ENCODE peak calls at places on chromosomes 5 and 9, in four cellular contexts. Z, E, D and Q are unnamed samples.

GRCh38 chr5:154260224-154260859 is 69.8 kb downstream of the GALNT10 start:
- DNase-seq in Z (no peak), E (no peak), D (no peak), Q (no peak)

GRCh38 chr5:163504091-163504931 is 1.1 kb upstream of the MAT2B start:
- DNase-seq in Z (peak; percentile 22), E (no peak), D (peak; percentile 27), Q (no peak)

GRCh38 chr5:17012289-17012688 is 76.2 kb upstream of the MYO10 start:
- DNase-seq in Z (no peak), E (no peak), D (no peak), Q (peak; percentile 77)

GRCh38 chr5:14444988-14445387 is 136.6 kb upstream of the OTULINL start:
- DNase-seq in Z (no peak), E (no peak), D (no peak), Q (no peak)

GRCh38 chr9:135951889-135952663 is 9.1 kb downstream of the UBAC1 start:
- DNase-seq in Z (peak; percentile 96), E (no peak), D (no peak), Q (no peak)

GRCh38 chr5:141172381-141173204 is at the start of gene PCDHB7:
- DNase-seq in Z (peak; percentile 20), E (no peak), D (peak; percentile 36), Q (peak; percentile 31)

GRCh38 chr5:168596927-168597326 is 17.8 kb upstream of the PANK3 start:
- DNase-seq in Z (no peak), E (no peak), D (no peak), Q (no peak)

GRCh38 chr5:126961702-126962101 is 68.7 kb downstream of the MARCHF3 start:
- DNase-seq in Z (no peak), E (no peak), D (no peak), Q (no peak)

GRCh38 chr9:3783156-3783555 is 257.4 kb upstream of the RFX3 start:
- DNase-seq in Z (no peak), E (no peak), D (no peak), Q (no peak)

GRCh38 chr5:117657591-117657990 is 1083.0 kb upstream of the SEMA6A start:
- DNase-seq in Z (no peak), E (no peak), D (no peak), Q (no peak)

GRCh38 chr9:34451545-34451944 is 6.8 kb downstream of the FAM219A start:
- DNase-seq in Z (peak; percentile 58), E (no peak), D (no peak), Q (no peak)

GRCh38 chr9:11158676-11159075 is 545.9 kb upstream of the PTPRD start:
- DNase-seq in Z (no peak), E (no peak), D (no peak), Q (no peak)

GRCh38 chr5:141496038-141496437 is 7.2 kb downstream of the PCDHGC5 start:
- DNase-seq in Z (no peak), E (no peak), D (no peak), Q (no peak)

GRCh38 chr5:14236757-14237156 is 93.6 kb downstream of the TRIO start:
- DNase-seq in Z (no peak), E (no peak), D (no peak), Q (no peak)

GRCh38 chr9:109166771-109167601 is at the start of gene FRRS1L:
- DNase-seq in Z (no peak), E (no peak), D (no peak), Q (no peak)

GRCh38 chr5:15943487-15943886 is 236.1 kb downstream of the MARCHF11 start:
- DNase-seq in Z (no peak), E (no peak), D (no peak), Q (no peak)

GRCh38 chr9:122206118-122207046 is 22.4 kb downstream of the LHX6 start:
- DNase-seq in Z (no peak), E (no peak), D (no peak), Q (no peak)

GRCh38 chr5:179118338-179118737 is 58.2 kb downstream of the ZNF354C start:
- DNase-seq in Z (no peak), E (no peak), D (no peak), Q (no peak)

GRCh38 chr9:90460220-90460619 is 182.4 kb downstream of the DIRAS2 start:
- DNase-seq in Z (no peak), E (no peak), D (no peak), Q (no peak)

GRCh38 chr5:154370119-154370518 is 75.7 kb upstream of the SAP30L start:
- DNase-seq in Z (no peak), E (no peak), D (no peak), Q (no peak)

GRCh38 chr9:107770716-107771115 is 281.1 kb upstream of the KLF4 start:
- DNase-seq in Z (no peak), E (no peak), D (no peak), Q (no peak)

GRCh38 chr5:38596997-38597396 is 40.6 kb upstream of the LIFR start:
- DNase-seq in Z (no peak), E (no peak), D (peak; percentile 3), Q (no peak)

GRCh38 chr9:69432623-69433022 is 107.6 kb downstream of the ENTREP1 start:
- DNase-seq in Z (no peak), E (no peak), D (no peak), Q (no peak)

GRCh38 chr9:134872482-134873231 is 8.0 kb upstream of the FCN2 start:
- DNase-seq in Z (no peak), E (no peak), D (no peak), Q (no peak)

GRCh38 chr5:73298251-73299016 is 125.4 kb downstream of the TMEM174 start:
- DNase-seq in Z (no peak), E (no peak), D (no peak), Q (no peak)

GRCh38 chr5:180049357-180049673 is 22.2 kb downstream of the RNF130 start:
- DNase-seq in Z (no peak), E (no peak), D (no peak), Q (no peak)

GRCh38 chr5:62111428-62111827 is 194.6 kb upstream of the KIF2A start:
- DNase-seq in Z (no peak), E (no peak), D (no peak), Q (no peak)

GRCh38 chr5:122323738-122324137 is 11.7 kb downstream of the SNCAIP start:
- DNase-seq in Z (no peak), E (no peak), D (no peak), Q (no peak)

GRCh38 chr5:91061946-91062586 is 321.1 kb downstream of the ARRDC3 start:
- DNase-seq in Z (no peak), E (no peak), D (no peak), Q (no peak)

GRCh38 chr5:2442686-2443354 is 308.7 kb downstream of the IRX2 start:
- DNase-seq in Z (no peak), E (no peak), D (no peak), Q (no peak)

GRCh38 chr9:74493512-74493911 is 3.6 kb upstream of the RORB start:
- DNase-seq in Z (no peak), E (no peak), D (no peak), Q (no peak)

GRCh38 chr9:118459832-118460425 is 755.7 kb downstream of the TLR4 start:
- DNase-seq in Z (no peak), E (no peak), D (no peak), Q (no peak)

GRCh38 chr5:149671544-149671943 is 58.6 kb upstream of the PPARGC1B start:
- DNase-seq in Z (no peak), E (no peak), D (no peak), Q (no peak)

GRCh38 chr5:170176916-170177315 is 55.9 kb upstream of the C5orf58 start:
- DNase-seq in Z (no peak), E (no peak), D (no peak), Q (no peak)

GRCh38 chr5:74367931-74368330 is 272.6 kb downstream of the ENC1 start:
- DNase-seq in Z (no peak), E (no peak), D (no peak), Q (no peak)

GRCh38 chr5:96687812-96688453 is 25.8 kb downstream of the CAST start:
- DNase-seq in Z (peak; percentile 74), E (no peak), D (peak; percentile 49), Q (peak; percentile 72)

GRCh38 chr9:115132648-115133047 is 14.7 kb upstream of the TNC start:
- DNase-seq in Z (no peak), E (no peak), D (no peak), Q (no peak)
- TF ChIP-seq CHD2 in Z (no peak), E (no peak), D (no peak), Q (no peak)

GRCh38 chr9:124263800-124264426 is 6.2 kb downstream of the NEK6 start:
- DNase-seq in Z (no peak), E (no peak), D (peak; percentile 65), Q (no peak)
- TF ChIP-seq POLR2AphosphoS2 in Z (no peak), E (no peak), D (no peak), Q (no peak)

GRCh38 chr5:115979203-115979602 is 16.9 kb downstream of the LVRN start:
- DNase-seq in Z (no peak), E (no peak), D (no peak), Q (no peak)
- TF ChIP-seq KDM1A in Z (no peak), E (no peak), D (no peak), Q (no peak)

DNA sequence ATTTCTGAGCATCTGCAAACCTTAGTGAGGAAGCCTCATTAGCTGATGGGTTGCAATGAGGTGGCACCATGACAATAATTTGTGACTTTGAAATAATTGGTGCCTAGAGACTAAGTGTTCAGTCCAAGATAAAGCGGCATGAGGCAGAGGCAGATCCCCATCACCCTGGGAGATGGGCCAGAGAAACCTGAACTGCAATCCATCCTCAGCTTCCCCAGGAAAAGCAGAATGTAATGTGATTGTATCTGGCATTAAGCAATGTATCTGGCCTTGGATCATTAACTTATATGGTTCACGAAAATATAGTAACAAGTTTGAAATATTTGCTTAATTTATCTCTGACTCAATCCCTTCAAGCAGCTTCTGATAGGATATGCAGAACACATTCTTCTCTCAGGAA is 101.0 kb downstream of the SPOCK1 start:
- DNase-seq in Z (no peak), E (no peak), D (no peak), Q (no peak)
- TF ChIP-seq CHD2 in Z (no peak), E (no peak), D (no peak), Q (no peak)

GRCh38 chr5:159226451-159226850 is 17.1 kb upstream of the RNF145 start:
- DNase-seq in Z (no peak), E (no peak), D (peak; percentile 62), Q (no peak)

GRCh38 chr5:159231167-159231566 is 21.8 kb upstream of the RNF145 start:
- DNase-seq in Z (no peak), E (no peak), D (no peak), Q (no peak)

GRCh38 chr5:159227452-159227851 is 18.1 kb upstream of the RNF145 start:
- DNase-seq in Z (no peak), E (no peak), D (no peak), Q (no peak)

DNA sequence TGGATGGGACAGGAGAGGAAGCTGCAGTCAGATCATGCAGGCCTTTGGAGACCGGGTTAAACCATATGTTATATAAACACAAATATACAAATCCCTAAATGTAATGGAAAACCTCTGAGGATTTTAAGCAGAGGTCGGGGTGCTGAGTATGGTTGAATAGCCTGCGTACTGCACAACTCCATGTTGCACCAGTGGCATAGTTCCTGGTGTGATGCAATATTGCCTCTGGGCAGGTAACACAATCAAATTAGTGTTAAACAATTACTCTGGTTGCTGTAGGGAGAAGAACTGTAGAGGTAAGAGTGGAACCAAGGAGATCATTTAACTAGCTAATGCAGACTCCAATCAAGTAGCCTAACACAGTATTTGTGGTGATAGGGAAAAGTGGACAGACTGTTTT is 21.3 kb upstream of the RNF145 start:
- DNase-seq in Z (no peak), E (no peak), D (no peak), Q (no peak)
- TF ChIP-seq POLR2AphosphoS2 in Z (no peak), E (no peak), D (no peak), Q (no peak)

GRCh38 chr5:171308453-171309275 is at the start of gene TLX3:
- DNase-seq in Z (no peak), E (no peak), D (no peak), Q (no peak)
- TF ChIP-seq KDM1A in Z (no peak), E (no peak), D (no peak), Q (no peak)